ENCODE peak calls at places on chromosomes 3 and 15, in four cellular contexts. R is IMR-90, Q is K562, I is A549. G is an unnamed sample.

GRCh38 chr15:93467327-93467726 is 378.3 kb upstream of the RGMA start:
- DNase-seq in R (no peak), Q (no peak), I (no peak), G (no peak)

GRCh38 chr15:64634576-64635485 is 140.6 kb downstream of the RBPMS2 start:
- DNase-seq in R (no peak), Q (no peak), I (peak), G (peak)

GRCh38 chr3:189720746-189721426 is 89.7 kb downstream of the TP63 start:
- DNase-seq in R (no peak), Q (no peak), I (no peak), G (no peak)

GRCh38 chr15:67080900-67081431 is 15.6 kb downstream of the SMAD3 start:
- DNase-seq in R (peak), Q (no peak), I (peak), G (no peak)

GRCh38 chr15:23075927-23076326 is 36.6 kb upstream of the TUBGCP5 start:
- DNase-seq in R (no peak), Q (no peak), I (no peak), G (no peak)

GRCh38 chr15:100732359-100733055 is 130.1 kb downstream of the ASB7 start:
- DNase-seq in R (peak), Q (no peak), I (no peak), G (no peak)

GRCh38 chr15:85579957-85580694 is 199.7 kb downstream of the AKAP13 start:
- DNase-seq in R (no peak), Q (no peak), I (peak), G (no peak)

GRCh38 chr3:130737622-130738021 is 9.0 kb downstream of the PIK3R4 start:
- DNase-seq in R (no peak), Q (no peak), I (no peak), G (no peak)

GRCh38 chr15:58083526-58083925 is 18.0 kb upstream of the ALDH1A2 start:
- DNase-seq in R (no peak), Q (no peak), I (no peak), G (no peak)

GRCh38 chr15:75713338-75713895 is 769 bp upstream of the CSPG4 start:
- DNase-seq in R (peak), Q (no peak), I (peak), G (no peak)

GRCh38 chr3:187679638-187680396 is 9.6 kb upstream of the SST start:
- DNase-seq in R (peak), Q (peak), I (peak), G (peak)

GRCh38 chr15:42627485-42627884 is 52.1 kb downstream of the STARD9 start:
- DNase-seq in R (no peak), Q (no peak), I (no peak), G (no peak)

GRCh38 chr3:42094992-42095391 is 3.8 kb downstream of the TRAK1 start:
- DNase-seq in R (no peak), Q (no peak), I (no peak), G (no peak)

GRCh38 chr15:80773122-80773551 is 6.0 kb upstream of the CEMIP start:
- DNase-seq in R (peak), Q (no peak), I (no peak), G (no peak)

GRCh38 chr3:138196023-138196422 is 8.9 kb downstream of the ARMC8 start:
- DNase-seq in R (no peak), Q (no peak), I (no peak), G (no peak)

GRCh38 chr3:138195491-138195890 is 8.4 kb downstream of the ARMC8 start:
- DNase-seq in R (no peak), Q (no peak), I (no peak), G (no peak)

GRCh38 chr3:138197545-138197944 is 10.4 kb downstream of the ARMC8 start:
- DNase-seq in R (no peak), Q (no peak), I (no peak), G (no peak)

GRCh38 chr3:138199847-138200246 is 12.7 kb downstream of the ARMC8 start:
- DNase-seq in R (no peak), Q (peak), I (no peak), G (no peak)

GRCh38 chr3:138197058-138197457 is 10.0 kb downstream of the ARMC8 start:
- DNase-seq in R (peak), Q (no peak), I (no peak), G (no peak)
- TF ChIP-seq USF2 in R (no peak), Q (no peak), I (no peak), G (no peak)

DNA sequence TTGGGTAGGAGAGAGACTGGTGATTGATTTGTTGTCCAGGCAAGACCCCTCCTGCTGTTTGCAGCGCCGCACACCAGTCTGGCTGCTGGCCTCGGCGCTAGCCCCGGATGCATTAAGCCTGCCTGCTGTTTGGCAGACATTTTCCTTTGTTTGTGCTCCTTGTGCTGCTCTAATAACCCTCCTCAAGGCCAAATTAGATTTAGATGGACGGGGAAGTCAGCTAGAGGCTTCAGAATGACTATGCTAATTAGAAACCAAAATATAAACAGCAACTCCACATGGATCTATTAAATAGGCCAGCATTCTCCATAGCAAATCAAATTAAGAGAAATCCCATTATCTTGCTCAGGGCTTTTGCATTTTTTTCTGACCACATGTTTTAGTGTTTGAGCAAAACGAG is 445.2 kb downstream of the SQOR start:
- DNase-seq in R (no peak), Q (no peak), I (no peak), G (no peak)
- TF ChIP-seq MAZ in R (no peak), Q (no peak), I (no peak), G (no peak)

GRCh38 chr3:146160964-146161724 is at the start of gene PLOD2:
- DNase-seq in R (peak), Q (peak), I (peak), G (peak)

GRCh38 chr3:146162561-146162960 is 1.6 kb upstream of the PLOD2 start:
- DNase-seq in R (no peak), Q (no peak), I (peak), G (no peak)

GRCh38 chr3:146160233-146160963 is 586 bp downstream of the PLOD2 start:
- DNase-seq in R (peak), Q (peak), I (peak), G (peak)

GRCh38 chr3:146163584-146163983 is 2.6 kb upstream of the PLOD2 start:
- DNase-seq in R (peak), Q (no peak), I (peak), G (no peak)

DNA sequence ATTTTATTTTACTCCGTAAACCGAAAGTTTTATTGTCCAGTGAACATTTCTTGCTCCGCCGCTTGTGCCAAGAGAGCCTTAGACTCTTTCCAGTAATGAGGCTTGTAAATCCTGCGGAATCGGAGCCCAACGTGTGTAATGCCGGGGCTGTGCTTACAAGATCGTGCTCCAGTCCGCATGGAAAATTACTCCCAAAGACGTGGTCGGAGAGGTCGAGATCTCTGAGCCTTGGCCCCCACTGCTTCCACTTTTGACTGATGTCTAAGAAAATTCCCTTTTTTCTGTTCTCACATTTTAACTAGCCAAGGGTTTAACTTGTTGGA is 702 bp upstream of the PLOD2 start:
- DNase-seq in R (peak), Q (no peak), I (peak), G (peak)
- TF ChIP-seq USF2 in R (no peak), Q (no peak), I (no peak), G (no peak)

GRCh38 chr15:83248151-83248851 is 36.2 kb downstream of the BNC1 start:
- DNase-seq in R (peak), Q (peak), I (peak), G (peak)
- TF ChIP-seq MAZ in R (no peak), Q (no peak), I (no peak), G (no peak)

G was measured in HepG2.